ENCODE peak calls at places on chromosomes 6 and 20, in nine cellular contexts. U is activated CD8-positive, alpha-beta memory T cell treated with anti-CD3 and anti-CD28 coated beads, Interleukin-2, amount 10 ng/mL, durations not matched to agents 7 days and 5 days; M is OCI-LY7; E is CD14-positive monocyte; J is GM23338; V is GM04503; H is neural crest cell; R is pancreas; S is trophoblast cell. A is an unnamed sample.
A peak's percentile ranks its signal among the peaks of the same experiment; 100 is the strongest.

GRCh38 chr6:79231101-79231500 is 3.4 kb downstream of the HMGN3 start:
- DNase-seq in R (no peak), E (no peak), M (no peak), S (peak; percentile 47), H (no peak), V (no peak), U (no peak), J (no peak), A (no peak)

GRCh38 chr6:43246301-43247114 is 3.2 kb downstream of the TTBK1 start:
- DNase-seq in U (no peak), E (no peak), S (no peak), R (no peak), H (peak; percentile 69), J (peak; percentile 97), M (peak; percentile 83), V (no peak), A (peak; percentile 61)

GRCh38 chr6:147278891-147279290 is 74.7 kb downstream of the STXBP5 start:
- DNase-seq in H (no peak), R (no peak), E (no peak), S (no peak), J (no peak), M (no peak), V (no peak), U (no peak), A (no peak)

GRCh38 chr20:62952373-62953166 is at the start of gene SLC17A9:
- DNase-seq in V (no peak), M (no peak), S (peak; percentile 42), U (peak; percentile 85), R (peak; percentile 75), H (no peak), J (peak; percentile 86), E (peak; percentile 79), A (peak; percentile 90)

GRCh38 chr6:106556368-106556960 is 72.8 kb downstream of the RTN4IP1 start:
- DNase-seq in H (no peak), U (no peak), S (no peak), E (no peak), V (no peak), J (no peak), R (no peak), M (peak; percentile 56), A (peak; percentile 5)

GRCh38 chr6:80636689-80637088 is 530.2 kb downstream of the BCKDHB start:
- DNase-seq in U (no peak), S (no peak), E (no peak), V (no peak), H (no peak), J (no peak), M (no peak), R (no peak), A (no peak)

GRCh38 chr6:19303381-19303780 is 533.8 kb upstream of the ID4 start:
- DNase-seq in U (no peak), E (no peak), H (no peak), M (no peak), V (no peak), J (no peak), R (no peak), S (no peak), A (peak; percentile 26)

GRCh38 chr6:14727494-14728395 is 518.1 kb upstream of the JARID2 start:
- DNase-seq in U (no peak), S (no peak), E (peak; percentile 83), R (no peak), V (no peak), H (no peak), J (no peak), M (peak; percentile 23), A (no peak)

GRCh38 chr6:75281643-75282042 is 2.9 kb downstream of the TMEM30A start:
- DNase-seq in S (no peak), E (no peak), J (no peak), H (no peak), U (no peak), R (no peak), V (no peak), M (no peak), A (no peak)

GRCh38 chr6:21666200-21666671 is 72.7 kb downstream of the SOX4 start:
- DNase-seq in U (no peak), E (no peak), V (no peak), J (peak; percentile 91), R (peak; percentile 62), S (no peak), H (peak; percentile 30), M (no peak), A (no peak)

GRCh38 chr20:38373231-38373867 is 27.1 kb downstream of the LBP start:
- DNase-seq in M (no peak), H (no peak), J (no peak), U (no peak), V (no peak), R (no peak), E (no peak), S (no peak), A (no peak)

GRCh38 chr6:152170702-152171667 is 363.5 kb downstream of the ESR1 start:
- DNase-seq in J (peak; percentile 6), S (peak; percentile 45), U (peak; percentile 89), H (no peak), E (no peak), V (no peak), R (no peak), M (no peak), A (no peak)

GRCh38 chr20:36106606-36107005 is 47.9 kb upstream of the EPB41L1 start:
- DNase-seq in R (no peak), V (no peak), H (no peak), S (no peak), J (no peak), M (no peak), U (no peak), E (no peak), A (no peak)

GRCh38 chr6:21752054-21752811 is 158.7 kb downstream of the SOX4 start:
- DNase-seq in H (no peak), U (no peak), M (no peak), E (no peak), S (no peak), R (no peak), V (no peak), J (no peak), A (no peak)

GRCh38 chr6:3612341-3613041 is 139.0 kb downstream of the PXDC1 start:
- DNase-seq in R (no peak), M (no peak), E (no peak), V (peak; percentile 89), H (no peak), J (no peak), U (peak; percentile 12), S (peak; percentile 83), A (peak; percentile 52)

GRCh38 chr20:3543901-3544507 is 73.2 kb downstream of the ATRN start:
- DNase-seq in U (no peak), H (no peak), R (no peak), V (no peak), S (peak; percentile 85), J (no peak), E (no peak), M (no peak), A (no peak)

GRCh38 chr20:41185013-41185757 is 47.8 kb downstream of the PLCG1 start:
- DNase-seq in E (no peak), J (no peak), U (no peak), H (no peak), V (no peak), M (no peak), S (no peak), R (peak; percentile 43), A (no peak)

GRCh38 chr6:79377047-79377446 is 142.6 kb upstream of the HMGN3 start:
- DNase-seq in V (no peak), R (no peak), M (no peak), E (no peak), S (no peak), H (no peak), J (no peak), U (no peak), A (no peak)

GRCh38 chr20:32709528-32710121 is 33.6 kb downstream of the COMMD7 start:
- DNase-seq in H (no peak), R (no peak), U (no peak), E (no peak), J (no peak), V (no peak), S (no peak), M (no peak), A (no peak)

GRCh38 chr6:69179681-69180080 is 544.6 kb downstream of the ADGRB3 start:
- DNase-seq in S (peak; percentile 40), R (no peak), M (no peak), V (no peak), E (no peak), J (peak; percentile 11), H (no peak), U (no peak), A (peak; percentile 29)

GRCh38 chr6:161029195-161029809 is 37.7 kb downstream of the MAP3K4 start:
- DNase-seq in M (no peak), R (no peak), U (no peak), E (no peak), H (no peak), S (no peak), J (no peak), V (peak; percentile 98), A (no peak)

GRCh38 chr6:121435444-121436069 is at the start of gene GJA1:
- DNase-seq in V (peak; percentile 61), U (no peak), R (no peak), J (peak; percentile 92), H (peak; percentile 42), E (no peak), S (peak; percentile 38), M (no peak), A (peak; percentile 15)

A was measured in RPMI8226.